ENCODE peak calls at places on chromosomes 12 and 14, in six cellular contexts. One of them, this sample, is unnamed.

GRCh38 chr14:94051779-94052178 is 25.6 kb downstream of the OTUB2 start:
- DNase-seq in uterus: no peak
- DNase-seq in foreskin fibroblast: no peak
- DNase-seq in fibroblast of lung: no peak
- DNase-seq in AG09309: no peak
- DNase-seq in NCI-H1092: no peak
- DNase-seq in this sample: no peak

GRCh38 chr14:40268236-40268635 is 836.0 kb upstream of the FBXO33 start:
- DNase-seq in NCI-H1092: no peak
- DNase-seq in uterus: no peak
- DNase-seq in AG09309: no peak
- DNase-seq in foreskin fibroblast: no peak
- DNase-seq in fibroblast of lung: no peak
- DNase-seq in this sample: no peak

GRCh38 chr12:110744176-110744575 is 1.5 kb upstream of the PPP1CC start:
- DNase-seq in NCI-H1092: no peak
- DNase-seq in AG09309: no peak
- DNase-seq in uterus: no peak
- DNase-seq in foreskin fibroblast: peak
- DNase-seq in fibroblast of lung: peak
- DNase-seq in this sample: no peak

GRCh38 chr12:127560041-127560478 is 706.9 kb upstream of the TMEM132C start:
- DNase-seq in uterus: no peak
- DNase-seq in NCI-H1092: no peak
- DNase-seq in foreskin fibroblast: no peak
- DNase-seq in fibroblast of lung: no peak
- DNase-seq in AG09309: no peak
- DNase-seq in this sample: no peak

GRCh38 chr12:67827820-67828383 is 161.3 kb upstream of the IFNG-AS1 start:
- DNase-seq in AG09309: peak
- DNase-seq in NCI-H1092: no peak
- DNase-seq in uterus: peak
- DNase-seq in foreskin fibroblast: peak
- DNase-seq in fibroblast of lung: peak
- DNase-seq in this sample: peak

GRCh38 chr12:75130811-75131210 is 78.8 kb downstream of the KCNC2 start:
- DNase-seq in NCI-H1092: no peak
- DNase-seq in fibroblast of lung: no peak
- DNase-seq in AG09309: no peak
- DNase-seq in foreskin fibroblast: no peak
- DNase-seq in uterus: no peak
- DNase-seq in this sample: no peak

GRCh38 chr14:89391123-89391522 is 25.9 kb downstream of the FOXN3 start:
- DNase-seq in foreskin fibroblast: no peak
- DNase-seq in AG09309: no peak
- DNase-seq in uterus: no peak
- DNase-seq in NCI-H1092: no peak
- DNase-seq in fibroblast of lung: no peak
- DNase-seq in this sample: no peak

GRCh38 chr14:104117341-104118005 is 20.9 kb upstream of the KIF26A start:
- DNase-seq in uterus: no peak
- DNase-seq in AG09309: no peak
- DNase-seq in NCI-H1092: no peak
- DNase-seq in fibroblast of lung: no peak
- DNase-seq in foreskin fibroblast: no peak
- DNase-seq in this sample: no peak

GRCh38 chr12:124687695-124688301 is 120.4 kb upstream of the NCOR2 start:
- DNase-seq in AG09309: no peak
- DNase-seq in NCI-H1092: peak
- DNase-seq in fibroblast of lung: peak
- DNase-seq in uterus: peak
- DNase-seq in foreskin fibroblast: no peak
- DNase-seq in this sample: no peak

GRCh38 chr12:6831021-6831420 is 2.8 kb downstream of the P3H3 start:
- DNase-seq in AG09309: no peak
- DNase-seq in NCI-H1092: no peak
- DNase-seq in fibroblast of lung: no peak
- DNase-seq in uterus: no peak
- DNase-seq in foreskin fibroblast: no peak
- DNase-seq in this sample: no peak

GRCh38 chr14:96362071-96362964 is 823 bp downstream of the ATG2B start:
- DNase-seq in fibroblast of lung: peak
- DNase-seq in foreskin fibroblast: peak
- DNase-seq in NCI-H1092: no peak
- DNase-seq in uterus: peak
- DNase-seq in AG09309: no peak
- DNase-seq in this sample: no peak

GRCh38 chr12:2509137-2509536 is 285.6 kb upstream of the FKBP4 start:
- DNase-seq in foreskin fibroblast: no peak
- DNase-seq in NCI-H1092: no peak
- DNase-seq in fibroblast of lung: no peak
- DNase-seq in AG09309: no peak
- DNase-seq in uterus: no peak
- DNase-seq in this sample: no peak

GRCh38 chr12:111687255-111687654 is 1.4 kb downstream of the ACAD10 start:
- DNase-seq in foreskin fibroblast: no peak
- DNase-seq in NCI-H1092: no peak
- DNase-seq in AG09309: no peak
- DNase-seq in fibroblast of lung: no peak
- DNase-seq in uterus: no peak
- DNase-seq in this sample: no peak

GRCh38 chr12:101097829-101098580 is 112.0 kb downstream of the SLC5A8 start:
- DNase-seq in uterus: no peak
- DNase-seq in AG09309: no peak
- DNase-seq in NCI-H1092: no peak
- DNase-seq in fibroblast of lung: no peak
- DNase-seq in foreskin fibroblast: no peak
- DNase-seq in this sample: no peak

GRCh38 chr12:47870175-47870781 is 34.5 kb downstream of the VDR start:
- DNase-seq in foreskin fibroblast: peak
- DNase-seq in uterus: no peak
- DNase-seq in NCI-H1092: no peak
- DNase-seq in AG09309: peak
- DNase-seq in fibroblast of lung: peak
- DNase-seq in this sample: no peak

GRCh38 chr12:46299846-46300245 is 31.0 kb upstream of the SLC38A1 start:
- DNase-seq in fibroblast of lung: no peak
- DNase-seq in NCI-H1092: peak
- DNase-seq in AG09309: no peak
- DNase-seq in uterus: no peak
- DNase-seq in foreskin fibroblast: no peak
- DNase-seq in this sample: no peak

GRCh38 chr12:98594050-98594853 is 766 bp downstream of the SLC25A3 start:
- DNase-seq in NCI-H1092: no peak
- DNase-seq in AG09309: no peak
- DNase-seq in fibroblast of lung: peak
- DNase-seq in uterus: peak
- DNase-seq in foreskin fibroblast: no peak
- DNase-seq in this sample: no peak

GRCh38 chr12:726281-727140 is 25.9 kb upstream of the WNK1 start:
- DNase-seq in fibroblast of lung: peak
- DNase-seq in uterus: no peak
- DNase-seq in NCI-H1092: no peak
- DNase-seq in AG09309: no peak
- DNase-seq in foreskin fibroblast: no peak
- DNase-seq in this sample: no peak

GRCh38 chr12:115294443-115295133 is 610.6 kb upstream of the TBX3 start:
- DNase-seq in fibroblast of lung: peak
- DNase-seq in uterus: peak
- DNase-seq in NCI-H1092: no peak
- DNase-seq in AG09309: no peak
- DNase-seq in foreskin fibroblast: no peak
- DNase-seq in this sample: no peak

GRCh38 chr12:64180951-64181350 is 41.1 kb downstream of the KICS2 start:
- DNase-seq in NCI-H1092: no peak
- DNase-seq in AG09309: no peak
- DNase-seq in foreskin fibroblast: peak
- DNase-seq in fibroblast of lung: peak
- DNase-seq in uterus: peak
- DNase-seq in this sample: no peak

GRCh38 chr12:124347805-124348658 is 53.1 kb downstream of the RFLNA start:
- DNase-seq in foreskin fibroblast: no peak
- DNase-seq in NCI-H1092: no peak
- DNase-seq in fibroblast of lung: no peak
- DNase-seq in AG09309: no peak
- DNase-seq in uterus: no peak
- DNase-seq in this sample: no peak

GRCh38 chr12:104715562-104716182 is 242.4 kb downstream of the SLC41A2 start:
- DNase-seq in foreskin fibroblast: no peak
- DNase-seq in AG09309: no peak
- DNase-seq in uterus: no peak
- DNase-seq in fibroblast of lung: no peak
- DNase-seq in NCI-H1092: peak
- DNase-seq in this sample: no peak

GRCh38 chr14:101185081-101185835 is 281.7 kb upstream of the RTL1 start:
- DNase-seq in NCI-H1092: no peak
- DNase-seq in AG09309: no peak
- DNase-seq in foreskin fibroblast: no peak
- DNase-seq in fibroblast of lung: no peak
- DNase-seq in uterus: peak
- DNase-seq in this sample: no peak

GRCh38 chr14:37403656-37404055 is 191.4 kb downstream of the FOXA1 start:
- DNase-seq in fibroblast of lung: no peak
- DNase-seq in AG09309: no peak
- DNase-seq in uterus: no peak
- DNase-seq in foreskin fibroblast: no peak
- DNase-seq in NCI-H1092: no peak
- DNase-seq in this sample: no peak

GRCh38 chr14:77000340-77001235 is 27.9 kb downstream of the IRF2BPL start:
- DNase-seq in uterus: no peak
- DNase-seq in foreskin fibroblast: peak
- DNase-seq in fibroblast of lung: peak
- DNase-seq in AG09309: no peak
- DNase-seq in NCI-H1092: no peak
- DNase-seq in this sample: no peak

GRCh38 chr14:76376409-76376877 is 506 bp downstream of the ESRRB start:
- DNase-seq in AG09309: no peak
- DNase-seq in uterus: no peak
- DNase-seq in fibroblast of lung: no peak
- DNase-seq in NCI-H1092: no peak
- DNase-seq in foreskin fibroblast: no peak
- DNase-seq in this sample: no peak

GRCh38 chr14:36657409-36658090 is 4.1 kb upstream of the PAX9 start:
- DNase-seq in fibroblast of lung: no peak
- DNase-seq in AG09309: no peak
- DNase-seq in uterus: no peak
- DNase-seq in foreskin fibroblast: no peak
- DNase-seq in NCI-H1092: peak
- DNase-seq in this sample: no peak

GRCh38 chr12:119229837-119230236 is 51.1 kb downstream of the HSPB8 start:
- DNase-seq in foreskin fibroblast: no peak
- DNase-seq in fibroblast of lung: peak
- DNase-seq in uterus: no peak
- DNase-seq in AG09309: no peak
- DNase-seq in NCI-H1092: no peak
- DNase-seq in this sample: no peak

GRCh38 chr12:6778212-6778570 is 5.9 kb downstream of the LAG3 start:
- DNase-seq in NCI-H1092: no peak
- DNase-seq in fibroblast of lung: peak
- DNase-seq in foreskin fibroblast: no peak
- DNase-seq in uterus: no peak
- DNase-seq in AG09309: no peak
- DNase-seq in this sample: no peak

GRCh38 chr12:57340104-57340503 is 89.1 kb upstream of the STAC3 start:
- DNase-seq in foreskin fibroblast: peak
- DNase-seq in uterus: peak
- DNase-seq in AG09309: peak
- DNase-seq in NCI-H1092: no peak
- DNase-seq in fibroblast of lung: peak
- DNase-seq in this sample: no peak

GRCh38 chr12:88063375-88063774 is 34.2 kb upstream of the C12orf50 start:
- DNase-seq in fibroblast of lung: peak
- DNase-seq in uterus: no peak
- DNase-seq in NCI-H1092: no peak
- DNase-seq in foreskin fibroblast: no peak
- DNase-seq in AG09309: no peak
- DNase-seq in this sample: no peak

GRCh38 chr14:41549282-41549681 is 57.4 kb upstream of the LRFN5 start:
- DNase-seq in uterus: no peak
- DNase-seq in fibroblast of lung: no peak
- DNase-seq in AG09309: no peak
- DNase-seq in NCI-H1092: no peak
- DNase-seq in foreskin fibroblast: no peak
- DNase-seq in this sample: no peak

GRCh38 chr12:9883175-9883574 is 1.9 kb downstream of the KLRF2 start:
- DNase-seq in foreskin fibroblast: no peak
- DNase-seq in fibroblast of lung: peak
- DNase-seq in NCI-H1092: no peak
- DNase-seq in uterus: no peak
- DNase-seq in AG09309: no peak
- DNase-seq in this sample: no peak

GRCh38 chr14:103189481-103190470 is 66.5 kb downstream of the TNFAIP2 start:
- DNase-seq in foreskin fibroblast: no peak
- DNase-seq in uterus: peak
- DNase-seq in fibroblast of lung: no peak
- DNase-seq in NCI-H1092: no peak
- DNase-seq in AG09309: no peak
- DNase-seq in this sample: no peak

GRCh38 chr14:68336165-68336564 is 456.7 kb downstream of the ZFP36L1 start:
- DNase-seq in foreskin fibroblast: no peak
- DNase-seq in AG09309: no peak
- DNase-seq in NCI-H1092: no peak
- DNase-seq in uterus: no peak
- DNase-seq in fibroblast of lung: no peak
- DNase-seq in this sample: no peak

GRCh38 chr12:32535260-32535999 is 136.1 kb downstream of the FGD4 start:
- DNase-seq in NCI-H1092: peak
- DNase-seq in foreskin fibroblast: peak
- DNase-seq in AG09309: no peak
- DNase-seq in uterus: peak
- DNase-seq in fibroblast of lung: peak
- DNase-seq in this sample: no peak

GRCh38 chr12:100913872-100914600 is 119.5 kb downstream of the ANO4 start:
- DNase-seq in NCI-H1092: no peak
- DNase-seq in AG09309: peak
- DNase-seq in fibroblast of lung: peak
- DNase-seq in foreskin fibroblast: no peak
- DNase-seq in uterus: no peak
- DNase-seq in this sample: no peak

GRCh38 chr14:76698631-76699030 is 62.6 kb upstream of the VASH1 start:
- DNase-seq in foreskin fibroblast: no peak
- DNase-seq in NCI-H1092: no peak
- DNase-seq in AG09309: no peak
- DNase-seq in uterus: no peak
- DNase-seq in fibroblast of lung: no peak
- DNase-seq in this sample: no peak